ENCODE peak calls at places on chromosomes 2 and 18, in four cellular contexts. A is K562, F is GM12878, M is HepG2. I is an unnamed sample.

GRCh38 chr18:36601316-36601715 is 227.5 kb downstream of the TPGS2 start:
- DNase-seq in F (no peak), A (no peak), M (no peak), I (no peak)

GRCh38 chr18:56532176-56532840 is 106.1 kb downstream of the TXNL1 start:
- DNase-seq in A (no peak), F (peak; percentile 71), M (no peak), I (no peak)

GRCh38 chr2:231780123-231780908 is 766 bp downstream of the PDE6D start:
- DNase-seq in A (no peak), F (no peak), M (peak; percentile 44), I (peak; percentile 27)

GRCh38 chr2:60053791-60054190 is 499.7 kb downstream of the BCL11A start:
- DNase-seq in M (no peak), A (no peak), F (no peak), I (no peak)

GRCh38 chr2:160221391-160222276 is 21.6 kb upstream of the ITGB6 start:
- DNase-seq in F (no peak), M (peak; percentile 61), A (no peak), I (no peak)

GRCh38 chr18:42745171-42745570 is 370.3 kb downstream of the RIT2 start:
- DNase-seq in A (no peak), F (no peak), M (no peak), I (no peak)

GRCh38 chr2:30958571-30959220 is 151.4 kb upstream of the CAPN13 start:
- DNase-seq in F (no peak), M (no peak), A (no peak), I (no peak)

GRCh38 chr18:5894613-5895299 is 566 bp downstream of the TMEM200C start:
- DNase-seq in M (no peak), F (no peak), A (no peak), I (peak; percentile 21)

GRCh38 chr2:241942416-241943208 is 73.1 kb downstream of the RTP5 start:
- DNase-seq in A (no peak), M (no peak), F (no peak), I (no peak)

GRCh38 chr2:100292022-100292580 is 30.2 kb downstream of the LONRF2 start:
- DNase-seq in M (peak; percentile 14), F (no peak), A (peak; percentile 87), I (peak; percentile 41)

GRCh38 chr2:168145011-168145410 is 102.4 kb downstream of the STK39 start:
- DNase-seq in M (no peak), A (no peak), F (no peak), I (no peak)

GRCh38 chr18:31617029-31617717 is 25.5 kb downstream of the TTR start:
- DNase-seq in A (no peak), F (no peak), M (no peak), I (no peak)

GRCh38 chr18:12891561-12891960 is 7.5 kb upstream of the PTPN2 start:
- DNase-seq in F (no peak), A (no peak), M (no peak), I (no peak)

GRCh38 chr2:63734510-63734909 is 107.2 kb upstream of the UGP2 start:
- DNase-seq in A (no peak), M (peak; percentile 95), F (no peak), I (no peak)

GRCh38 chr18:39448942-39449341 is 1883.3 kb upstream of the CELF4 start:
- DNase-seq in F (no peak), M (no peak), A (no peak), I (no peak)

GRCh38 chr2:12759248-12759647 is 42.5 kb downstream of the TRIB2 start:
- DNase-seq in F (no peak), A (no peak), M (no peak), I (no peak)

GRCh38 chr2:220491633-220492032 is 864.2 kb downstream of the SLC4A3 start:
- DNase-seq in A (no peak), F (no peak), M (no peak), I (no peak)

GRCh38 chr18:45056907-45057306 is 376.2 kb downstream of the SETBP1 start:
- DNase-seq in A (no peak), M (no peak), F (no peak), I (no peak)
- TF ChIP-seq TARDBP in A (no peak), M (no peak), F (no peak), I (no peak)

GRCh38 chr2:69847068-69847828 is 17.8 kb downstream of the GMCL1 start:
- DNase-seq in F (no peak), A (no peak), M (no peak), I (no peak)

GRCh38 chr2:69846182-69847067 is 17.0 kb downstream of the GMCL1 start:
- DNase-seq in F (no peak), A (no peak), M (no peak), I (no peak)

GRCh38 chr2:69848186-69848790 is 18.8 kb downstream of the GMCL1 start:
- DNase-seq in M (no peak), F (no peak), A (no peak), I (no peak)

GRCh38 chr2:69844560-69844959 is 15.1 kb downstream of the GMCL1 start:
- DNase-seq in M (no peak), A (no peak), F (no peak), I (no peak)

GRCh38 chr2:69843993-69844392 is 14.5 kb downstream of the GMCL1 start:
- DNase-seq in A (no peak), F (no peak), M (no peak), I (no peak)
- TF ChIP-seq FOXK2 in A (no peak), F (no peak), M (no peak), I (no peak)

GRCh38 chr2:229714736-229715541 is 584 bp upstream of the DNER start:
- DNase-seq in A (peak; percentile 34), M (peak; percentile 26), F (no peak), I (peak; percentile 55)
- TF ChIP-seq TARDBP in A (no peak), M (no peak), F (no peak), I (no peak)

DNA sequence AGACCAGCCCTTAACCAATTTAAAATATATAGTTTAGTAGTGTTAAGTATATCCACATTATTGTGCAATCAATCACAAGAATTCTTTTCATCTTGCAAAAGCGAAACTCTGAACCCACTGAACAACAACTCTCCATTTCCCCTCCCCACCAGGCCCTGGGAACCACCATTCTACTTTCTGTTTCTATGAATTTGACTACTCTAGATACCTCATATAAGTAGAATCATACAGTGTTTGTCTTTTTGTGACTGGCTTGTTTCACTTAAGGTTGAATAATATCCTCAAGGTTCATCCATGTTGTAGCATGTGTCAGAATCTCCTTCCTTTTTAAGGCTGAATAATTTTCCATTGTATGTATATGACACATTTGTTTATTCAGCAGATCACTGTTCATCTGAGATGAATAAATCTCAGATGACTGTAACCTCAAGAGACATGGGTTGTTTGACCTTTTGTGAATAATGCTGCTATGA is 8.1 kb upstream of the SOS1 start:
- DNase-seq in M (peak; percentile 70), A (no peak), F (peak; percentile 74), I (no peak)
- TF ChIP-seq FOXK2 in M (no peak), A (no peak), F (no peak), I (no peak)

GRCh38 chr18:25061345-25061744 is 290.6 kb downstream of the ZNF521 start:
- DNase-seq in M (no peak), A (no peak), F (no peak), I (no peak)

GRCh38 chr18:25055076-25055475 is 296.9 kb downstream of the ZNF521 start:
- DNase-seq in M (no peak), A (no peak), F (no peak), I (no peak)

GRCh38 chr18:25056456-25056855 is 295.5 kb downstream of the ZNF521 start:
- DNase-seq in M (no peak), A (no peak), F (no peak), I (no peak)

GRCh38 chr18:25058520-25058919 is 293.4 kb downstream of the ZNF521 start:
- DNase-seq in M (no peak), A (no peak), F (no peak), I (no peak)

DNA sequence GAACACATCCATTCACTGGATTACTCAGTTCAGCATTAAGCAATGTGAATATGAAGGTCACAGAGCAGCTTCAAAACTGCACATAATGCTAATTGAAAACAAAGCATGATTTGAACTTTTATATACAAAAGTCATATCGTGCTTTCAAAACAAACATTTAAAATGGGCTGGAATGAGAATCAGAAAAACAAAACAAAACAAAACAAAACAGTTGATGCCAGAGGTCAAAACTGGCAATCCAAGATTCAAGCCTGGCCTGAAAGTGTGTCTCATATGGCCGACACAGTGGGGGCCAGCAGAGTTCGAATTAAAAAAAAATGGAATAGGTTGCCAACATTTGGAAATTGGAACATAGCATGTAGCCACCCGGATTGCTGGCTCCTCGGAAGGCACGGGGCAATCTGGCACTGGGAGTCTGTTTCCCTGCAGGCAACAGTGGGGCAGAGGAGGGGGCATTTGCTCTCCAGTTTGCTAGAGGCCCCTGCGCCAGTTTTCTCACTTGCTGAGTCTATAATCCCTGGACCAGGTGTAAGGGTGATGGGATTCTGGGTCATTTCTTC is 294.4 kb downstream of the ZNF521 start:
- DNase-seq in F (no peak), M (no peak), A (no peak), I (no peak)
- TF ChIP-seq TARDBP in F (no peak), M (no peak), A (no peak), I (no peak)

GRCh38 chr2:222577341-222577740 is 78.6 kb downstream of the FARSB start:
- DNase-seq in M (no peak), F (no peak), A (no peak), I (no peak)
- TF ChIP-seq FOXK2 in M (no peak), F (no peak), A (no peak), I (no peak)

DNA sequence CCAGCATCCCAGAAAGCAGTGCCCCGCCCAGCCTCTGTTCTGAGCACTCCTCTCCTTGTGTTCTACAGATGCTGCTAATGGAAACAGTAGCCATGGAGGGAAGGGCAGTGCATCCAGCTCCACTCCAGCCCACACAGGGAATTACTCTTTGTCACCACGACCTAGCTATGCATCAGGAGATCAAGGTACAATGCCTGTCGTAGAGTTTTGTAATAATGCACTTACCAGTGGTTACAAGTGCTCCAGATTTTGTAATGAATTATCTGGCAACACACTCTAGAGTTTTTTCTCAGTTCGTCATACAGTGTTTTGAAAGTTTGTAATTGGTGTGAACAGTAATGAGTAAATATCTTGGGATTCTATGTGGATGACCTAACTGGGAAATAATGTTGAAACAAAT is 161.1 kb downstream of the ESCO1 start:
- DNase-seq in M (peak; percentile 15), A (no peak), F (no peak), I (no peak)
- TF ChIP-seq TARDBP in M (no peak), A (no peak), F (no peak), I (no peak)

DNA sequence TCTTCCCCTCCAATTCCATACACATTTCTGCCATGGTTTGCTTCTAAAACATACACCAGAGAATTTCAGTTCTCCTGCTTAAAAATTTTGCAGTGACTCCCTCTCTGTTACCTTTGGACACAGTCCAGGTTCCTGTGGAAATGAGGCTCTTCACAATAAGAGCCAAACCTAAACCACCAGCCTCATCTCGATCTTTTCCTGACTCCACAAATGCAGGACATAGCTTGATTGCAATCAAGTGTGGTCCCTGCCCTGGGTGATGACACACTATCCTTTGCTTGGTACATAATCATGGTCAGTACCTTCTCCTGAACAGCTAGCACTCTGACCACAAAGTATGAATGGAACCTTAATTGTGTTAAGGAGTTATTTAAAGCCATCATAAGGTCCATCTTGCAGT is 134.9 kb upstream of the CHAC2 start:
- DNase-seq in F (no peak), A (no peak), M (no peak), I (no peak)
- TF ChIP-seq FOXK2 in F (no peak), A (no peak), M (no peak), I (no peak)

GRCh38 chr2:175282300-175282699 is 100.8 kb upstream of the ATP5MC3 start:
- DNase-seq in F (no peak), M (peak; percentile 20), A (peak; percentile 23), I (peak; percentile 53)
- TF ChIP-seq TARDBP in F (no peak), M (no peak), A (no peak), I (no peak)

GRCh38 chr2:192190474-192190873 is 4.3 kb downstream of the TMEFF2 start:
- DNase-seq in M (peak; percentile 20), F (no peak), A (no peak), I (no peak)
- TF ChIP-seq FOXK2 in M (no peak), F (no peak), A (no peak), I (no peak)

I was measured in HEK293T.